ENCODE peak calls at places on chromosomes 7 and 10, in seven cellular contexts. One of them, this sample, is unnamed.

GRCh38 chr10:30705086-30705624 is 75.6 kb upstream of the LYZL2 start:
- DNase-seq in iPS-NIHi11: no peak
- DNase-seq in gastrocnemius medialis: no peak
- DNase-seq in GM13976: no peak
- DNase-seq in choroid plexus epithelial cell: no peak
- DNase-seq in activated CD8-positive, alpha-beta memory T cell treated with anti-CD3 and anti-CD28 coated beads, Interleukin-2, amount 50 U/mL, for 48 hours: peak; percentile 77
- DNase-seq in A172: no peak
- DNase-seq in this sample: no peak

GRCh38 chr7:132092106-132092505 is 484.2 kb downstream of the PLXNA4 start:
- DNase-seq in choroid plexus epithelial cell: no peak
- DNase-seq in activated CD8-positive, alpha-beta memory T cell treated with anti-CD3 and anti-CD28 coated beads, Interleukin-2, amount 50 U/mL, for 48 hours: no peak
- DNase-seq in GM13976: no peak
- DNase-seq in gastrocnemius medialis: no peak
- DNase-seq in iPS-NIHi11: no peak
- DNase-seq in A172: no peak
- DNase-seq in this sample: no peak

GRCh38 chr7:131431289-131431688 is 103.6 kb downstream of the MKLN1 start:
- DNase-seq in choroid plexus epithelial cell: peak; percentile 23
- DNase-seq in gastrocnemius medialis: peak; percentile 82
- DNase-seq in iPS-NIHi11: no peak
- DNase-seq in activated CD8-positive, alpha-beta memory T cell treated with anti-CD3 and anti-CD28 coated beads, Interleukin-2, amount 50 U/mL, for 48 hours: no peak
- DNase-seq in A172: peak; percentile 60
- DNase-seq in GM13976: no peak
- DNase-seq in this sample: no peak

GRCh38 chr10:117796394-117796793 is 250.3 kb downstream of the RAB11FIP2 start:
- DNase-seq in choroid plexus epithelial cell: no peak
- DNase-seq in iPS-NIHi11: no peak
- DNase-seq in activated CD8-positive, alpha-beta memory T cell treated with anti-CD3 and anti-CD28 coated beads, Interleukin-2, amount 50 U/mL, for 48 hours: no peak
- DNase-seq in A172: no peak
- DNase-seq in GM13976: no peak
- DNase-seq in gastrocnemius medialis: no peak
- DNase-seq in this sample: no peak

GRCh38 chr10:28248092-28248491 is 54.8 kb downstream of the MPP7 start:
- DNase-seq in A172: no peak
- DNase-seq in GM13976: no peak
- DNase-seq in choroid plexus epithelial cell: peak; percentile 46
- DNase-seq in activated CD8-positive, alpha-beta memory T cell treated with anti-CD3 and anti-CD28 coated beads, Interleukin-2, amount 50 U/mL, for 48 hours: no peak
- DNase-seq in iPS-NIHi11: no peak
- DNase-seq in gastrocnemius medialis: no peak
- DNase-seq in this sample: no peak

GRCh38 chr7:77684030-77684429 is 12.2 kb upstream of the RSBN1L start:
- DNase-seq in gastrocnemius medialis: peak; percentile 27
- DNase-seq in choroid plexus epithelial cell: peak; percentile 99
- DNase-seq in iPS-NIHi11: peak; percentile 45
- DNase-seq in activated CD8-positive, alpha-beta memory T cell treated with anti-CD3 and anti-CD28 coated beads, Interleukin-2, amount 50 U/mL, for 48 hours: no peak
- DNase-seq in GM13976: no peak
- DNase-seq in A172: no peak
- DNase-seq in this sample: peak; percentile 39

GRCh38 chr10:124176309-124177179 is 83.1 kb upstream of the CHST15 start:
- DNase-seq in GM13976: no peak
- DNase-seq in iPS-NIHi11: no peak
- DNase-seq in A172: peak; percentile 33
- DNase-seq in choroid plexus epithelial cell: peak; percentile 89
- DNase-seq in gastrocnemius medialis: no peak
- DNase-seq in activated CD8-positive, alpha-beta memory T cell treated with anti-CD3 and anti-CD28 coated beads, Interleukin-2, amount 50 U/mL, for 48 hours: no peak
- DNase-seq in this sample: no peak

GRCh38 chr10:31528834-31529233 is 209.8 kb downstream of the ZEB1 start:
- DNase-seq in activated CD8-positive, alpha-beta memory T cell treated with anti-CD3 and anti-CD28 coated beads, Interleukin-2, amount 50 U/mL, for 48 hours: no peak
- DNase-seq in choroid plexus epithelial cell: no peak
- DNase-seq in iPS-NIHi11: no peak
- DNase-seq in GM13976: no peak
- DNase-seq in gastrocnemius medialis: no peak
- DNase-seq in A172: no peak
- DNase-seq in this sample: no peak

GRCh38 chr7:30927040-30927439 is 15.4 kb downstream of the AQP1 start:
- DNase-seq in A172: no peak
- DNase-seq in gastrocnemius medialis: peak; percentile 1
- DNase-seq in choroid plexus epithelial cell: no peak
- DNase-seq in activated CD8-positive, alpha-beta memory T cell treated with anti-CD3 and anti-CD28 coated beads, Interleukin-2, amount 50 U/mL, for 48 hours: peak; percentile 25
- DNase-seq in GM13976: peak; percentile 4
- DNase-seq in iPS-NIHi11: peak; percentile 1
- DNase-seq in this sample: no peak

GRCh38 chr10:62907470-62908212 is 91.5 kb upstream of the EGR2 start:
- DNase-seq in A172: no peak
- DNase-seq in choroid plexus epithelial cell: no peak
- DNase-seq in iPS-NIHi11: no peak
- DNase-seq in gastrocnemius medialis: no peak
- DNase-seq in activated CD8-positive, alpha-beta memory T cell treated with anti-CD3 and anti-CD28 coated beads, Interleukin-2, amount 50 U/mL, for 48 hours: no peak
- DNase-seq in GM13976: no peak
- DNase-seq in this sample: no peak

GRCh38 chr7:100441641-100442535 is 5.6 kb upstream of the PPP1R35 start:
- DNase-seq in A172: no peak
- DNase-seq in activated CD8-positive, alpha-beta memory T cell treated with anti-CD3 and anti-CD28 coated beads, Interleukin-2, amount 50 U/mL, for 48 hours: no peak
- DNase-seq in iPS-NIHi11: no peak
- DNase-seq in choroid plexus epithelial cell: no peak
- DNase-seq in GM13976: no peak
- DNase-seq in gastrocnemius medialis: no peak
- DNase-seq in this sample: no peak

GRCh38 chr7:5700391-5700985 is 81.0 kb downstream of the RNF216 start:
- DNase-seq in activated CD8-positive, alpha-beta memory T cell treated with anti-CD3 and anti-CD28 coated beads, Interleukin-2, amount 50 U/mL, for 48 hours: no peak
- DNase-seq in A172: no peak
- DNase-seq in iPS-NIHi11: no peak
- DNase-seq in GM13976: no peak
- DNase-seq in choroid plexus epithelial cell: no peak
- DNase-seq in gastrocnemius medialis: no peak
- DNase-seq in this sample: no peak

GRCh38 chr10:72370201-72370722 is 15.5 kb upstream of the DNAJB12 start:
- DNase-seq in A172: no peak
- DNase-seq in choroid plexus epithelial cell: no peak
- DNase-seq in GM13976: no peak
- DNase-seq in iPS-NIHi11: no peak
- DNase-seq in gastrocnemius medialis: no peak
- DNase-seq in activated CD8-positive, alpha-beta memory T cell treated with anti-CD3 and anti-CD28 coated beads, Interleukin-2, amount 50 U/mL, for 48 hours: no peak
- DNase-seq in this sample: no peak